ENCODE peak calls at places on chromosomes 4 and X, in six cellular contexts. One of them, this sample, is unnamed. For H3K4me1, the result is how much of the 10 kb centered on the place peaks cover.

GRCh38 chrX:37746268-37746931 is 33.5 kb upstream of the CYBB start:
- DNase-seq in mucosa of descending colon: no peak
- DNase-seq in stomach: no peak
- DNase-seq in upper lobe of right lung: no peak
- DNase-seq in thoracic aorta: no peak
- DNase-seq in H9: no peak
- DNase-seq in this sample: no peak

GRCh38 chr4:70133473-70133872 is 20.6 kb upstream of the PRR27 start:
- DNase-seq in stomach: no peak
- DNase-seq in thoracic aorta: no peak
- DNase-seq in mucosa of descending colon: no peak
- DNase-seq in upper lobe of right lung: no peak
- DNase-seq in H9: no peak
- DNase-seq in this sample: no peak

GRCh38 chr4:187380181-187380581 is 615.4 kb upstream of the ZFP42 start:
- DNase-seq in H9: peak
- DNase-seq in stomach: no peak
- DNase-seq in upper lobe of right lung: peak
- DNase-seq in mucosa of descending colon: peak
- DNase-seq in thoracic aorta: no peak
- DNase-seq in this sample: no peak

GRCh38 chrX:123157586-123157985 is 26.5 kb upstream of the GRIA3 start:
- DNase-seq in upper lobe of right lung: no peak
- DNase-seq in stomach: no peak
- DNase-seq in mucosa of descending colon: no peak
- DNase-seq in H9: no peak
- DNase-seq in thoracic aorta: no peak
- DNase-seq in this sample: peak

GRCh38 chr4:1105662-1106061 is 7.7 kb downstream of the RNF212 start:
- DNase-seq in mucosa of descending colon: no peak
- DNase-seq in stomach: no peak
- DNase-seq in upper lobe of right lung: no peak
- DNase-seq in H9: no peak
- DNase-seq in thoracic aorta: no peak
- DNase-seq in this sample: no peak

GRCh38 chr4:154506253-154506652 is 14.7 kb upstream of the DCHS2 start:
- DNase-seq in thoracic aorta: no peak
- DNase-seq in stomach: no peak
- DNase-seq in upper lobe of right lung: no peak
- DNase-seq in mucosa of descending colon: peak
- DNase-seq in H9: no peak
- DNase-seq in this sample: peak

GRCh38 chr4:172794378-172794777 is 374.2 kb upstream of the GALNT7 start:
- DNase-seq in thoracic aorta: no peak
- DNase-seq in H9: no peak
- DNase-seq in stomach: no peak
- DNase-seq in upper lobe of right lung: no peak
- DNase-seq in mucosa of descending colon: no peak
- DNase-seq in this sample: no peak

GRCh38 chr4:173526034-173526482 is 4.0 kb downstream of the HAND2 start:
- DNase-seq in upper lobe of right lung: no peak
- DNase-seq in stomach: no peak
- DNase-seq in mucosa of descending colon: no peak
- DNase-seq in H9: no peak
- DNase-seq in thoracic aorta: no peak
- DNase-seq in this sample: peak

GRCh38 chr4:4788573-4788972 is 70.9 kb upstream of the MSX1 start:
- DNase-seq in mucosa of descending colon: no peak
- DNase-seq in H9: no peak
- DNase-seq in upper lobe of right lung: no peak
- DNase-seq in stomach: no peak
- DNase-seq in thoracic aorta: no peak
- DNase-seq in this sample: no peak

DNA sequence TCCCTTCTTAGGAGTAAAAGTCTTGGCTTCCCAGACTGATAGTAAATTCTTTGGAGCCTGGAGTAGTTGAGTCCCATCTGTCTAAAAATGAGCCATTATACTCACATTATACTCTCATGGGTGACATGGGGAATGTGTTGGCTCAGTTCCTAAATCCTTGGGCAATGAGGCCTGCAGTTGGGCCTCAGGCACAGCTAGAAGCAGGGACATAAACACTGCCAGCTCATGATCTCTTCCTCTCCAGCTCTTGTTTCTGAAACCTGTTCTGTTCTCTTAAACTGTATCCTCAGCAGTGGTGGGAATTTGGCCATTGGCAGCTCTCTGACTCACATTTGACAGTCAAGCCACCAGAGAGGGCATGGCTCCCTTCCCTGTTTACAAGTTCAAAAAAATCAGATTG is 212.5 kb downstream of the SPATA18 start:
- DNase-seq in H9: no peak
- DNase-seq in thoracic aorta: peak
- DNase-seq in stomach: no peak
- DNase-seq in upper lobe of right lung: no peak
- DNase-seq in mucosa of descending colon: no peak
- DNase-seq in this sample: no peak
- H3K4me1 ChIP-seq in H9: under half
- H3K4me1 ChIP-seq in thoracic aorta: under half
- H3K4me1 ChIP-seq in stomach: under half
- H3K4me1 ChIP-seq in upper lobe of right lung: under half
- H3K4me1 ChIP-seq in mucosa of descending colon: under half
- H3K4me1 ChIP-seq in this sample: under half

GRCh38 chrX:134886201-134886600 is 104.6 kb upstream of the SMIM10 start:
- DNase-seq in H9: no peak
- DNase-seq in thoracic aorta: no peak
- DNase-seq in mucosa of descending colon: no peak
- DNase-seq in stomach: no peak
- DNase-seq in upper lobe of right lung: no peak
- DNase-seq in this sample: no peak

GRCh38 chrX:134885336-134886016 is 105.3 kb upstream of the SMIM10 start:
- DNase-seq in thoracic aorta: no peak
- DNase-seq in stomach: no peak
- DNase-seq in upper lobe of right lung: no peak
- DNase-seq in H9: no peak
- DNase-seq in mucosa of descending colon: no peak
- DNase-seq in this sample: no peak

GRCh38 chrX:134880866-134881265 is 109.9 kb upstream of the SMIM10 start:
- DNase-seq in stomach: no peak
- DNase-seq in mucosa of descending colon: no peak
- DNase-seq in upper lobe of right lung: no peak
- DNase-seq in thoracic aorta: no peak
- DNase-seq in H9: no peak
- DNase-seq in this sample: peak

GRCh38 chrX:134883134-134883700 is 107.6 kb upstream of the SMIM10 start:
- DNase-seq in mucosa of descending colon: no peak
- DNase-seq in H9: no peak
- DNase-seq in thoracic aorta: no peak
- DNase-seq in stomach: no peak
- DNase-seq in upper lobe of right lung: no peak
- DNase-seq in this sample: no peak
- H3K4me1 ChIP-seq in mucosa of descending colon: under half
- H3K4me1 ChIP-seq in H9: under half
- H3K4me1 ChIP-seq in thoracic aorta: under half
- H3K4me1 ChIP-seq in stomach: under half
- H3K4me1 ChIP-seq in upper lobe of right lung: under half
- H3K4me1 ChIP-seq in this sample: under half

GRCh38 chr4:6706173-6706572 is 3.5 kb downstream of the MRFAP1L1 start:
- DNase-seq in thoracic aorta: no peak
- DNase-seq in H9: no peak
- DNase-seq in mucosa of descending colon: no peak
- DNase-seq in stomach: no peak
- DNase-seq in upper lobe of right lung: no peak
- DNase-seq in this sample: no peak
- H3K4me1 ChIP-seq in thoracic aorta: under half
- H3K4me1 ChIP-seq in H9: under half
- H3K4me1 ChIP-seq in mucosa of descending colon: under half
- H3K4me1 ChIP-seq in stomach: half or more
- H3K4me1 ChIP-seq in upper lobe of right lung: under half
- H3K4me1 ChIP-seq in this sample: under half

GRCh38 chr4:87042221-87042620 is 107.4 kb downstream of the AFF1 start:
- DNase-seq in H9: no peak
- DNase-seq in upper lobe of right lung: no peak
- DNase-seq in thoracic aorta: no peak
- DNase-seq in mucosa of descending colon: no peak
- DNase-seq in stomach: no peak
- DNase-seq in this sample: no peak
- H3K4me1 ChIP-seq in H9: under half
- H3K4me1 ChIP-seq in upper lobe of right lung: half or more
- H3K4me1 ChIP-seq in thoracic aorta: under half
- H3K4me1 ChIP-seq in mucosa of descending colon: under half
- H3K4me1 ChIP-seq in stomach: half or more
- H3K4me1 ChIP-seq in this sample: half or more

GRCh38 chr4:42417491-42417890 is 20.2 kb downstream of the SHISA3 start:
- DNase-seq in H9: no peak
- DNase-seq in thoracic aorta: no peak
- DNase-seq in mucosa of descending colon: no peak
- DNase-seq in stomach: no peak
- DNase-seq in upper lobe of right lung: no peak
- DNase-seq in this sample: no peak

GRCh38 chr4:42410446-42410845 is 13.2 kb downstream of the SHISA3 start:
- DNase-seq in H9: no peak
- DNase-seq in stomach: no peak
- DNase-seq in mucosa of descending colon: no peak
- DNase-seq in thoracic aorta: no peak
- DNase-seq in upper lobe of right lung: no peak
- DNase-seq in this sample: no peak

GRCh38 chr4:42416017-42416416 is 18.7 kb downstream of the SHISA3 start:
- DNase-seq in stomach: no peak
- DNase-seq in upper lobe of right lung: no peak
- DNase-seq in H9: no peak
- DNase-seq in thoracic aorta: no peak
- DNase-seq in mucosa of descending colon: no peak
- DNase-seq in this sample: no peak

GRCh38 chr4:42411803-42412202 is 14.5 kb downstream of the SHISA3 start:
- DNase-seq in mucosa of descending colon: no peak
- DNase-seq in stomach: no peak
- DNase-seq in thoracic aorta: no peak
- DNase-seq in upper lobe of right lung: no peak
- DNase-seq in H9: no peak
- DNase-seq in this sample: peak

GRCh38 chr4:42412251-42412650 is 15.0 kb downstream of the SHISA3 start:
- DNase-seq in stomach: no peak
- DNase-seq in H9: no peak
- DNase-seq in upper lobe of right lung: no peak
- DNase-seq in mucosa of descending colon: no peak
- DNase-seq in thoracic aorta: no peak
- DNase-seq in this sample: peak
- H3K4me1 ChIP-seq in stomach: under half
- H3K4me1 ChIP-seq in H9: under half
- H3K4me1 ChIP-seq in upper lobe of right lung: under half
- H3K4me1 ChIP-seq in mucosa of descending colon: under half
- H3K4me1 ChIP-seq in thoracic aorta: under half
- H3K4me1 ChIP-seq in this sample: under half

DNA sequence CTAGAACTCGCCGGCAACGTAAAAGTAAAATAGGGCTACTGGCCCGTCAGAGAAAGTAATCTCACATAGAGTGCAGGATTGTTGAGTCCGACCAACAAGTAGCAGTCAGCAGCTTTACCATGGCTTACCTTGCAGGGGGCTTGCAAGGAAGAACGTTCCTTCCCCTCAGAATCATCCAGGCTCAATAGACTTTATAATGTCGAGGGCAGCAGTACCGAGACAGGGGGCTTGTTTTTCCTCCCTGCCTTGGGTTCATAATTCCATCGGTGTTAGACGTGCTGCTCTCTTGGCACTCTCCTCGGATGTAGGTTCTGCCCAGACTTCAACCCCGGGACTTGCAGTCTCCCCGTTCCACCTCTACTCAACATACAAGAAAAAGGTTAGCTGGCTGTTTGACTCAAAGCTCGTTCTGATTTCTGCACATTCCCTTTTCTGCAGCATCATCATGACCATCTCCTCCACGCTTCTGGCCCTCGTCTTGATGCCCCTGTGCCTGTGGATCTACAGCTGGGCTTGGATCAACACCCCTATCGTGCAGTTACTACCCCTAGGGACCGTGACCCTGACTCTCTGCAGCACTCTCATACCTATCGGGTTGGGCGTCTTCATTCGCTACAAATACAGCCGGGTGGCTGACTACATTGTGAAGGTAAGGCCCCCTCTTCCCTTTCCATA is 1.5 kb downstream of the SLC10A4 start:
- DNase-seq in mucosa of descending colon: no peak
- DNase-seq in stomach: no peak
- DNase-seq in thoracic aorta: no peak
- DNase-seq in upper lobe of right lung: no peak
- DNase-seq in H9: peak
- DNase-seq in this sample: no peak
- H3K4me1 ChIP-seq in mucosa of descending colon: under half
- H3K4me1 ChIP-seq in stomach: under half
- H3K4me1 ChIP-seq in thoracic aorta: under half
- H3K4me1 ChIP-seq in upper lobe of right lung: under half
- H3K4me1 ChIP-seq in H9: under half
- H3K4me1 ChIP-seq in this sample: under half